ENCODE peak calls at places on chromosomes 11 and 22, in seven cellular contexts. G, J, I, Q, D, C and E are unnamed samples.

GRCh38 chr11:67563354-67564114 is 20.1 kb upstream of the GSTP1 start:
- DNase-seq in G (peak; percentile 63), J (peak; percentile 71), I (no peak), Q (peak; percentile 71), D (peak; percentile 87), C (no peak), E (peak; percentile 70)

GRCh38 chr11:109695696-109696095 is 273.7 kb downstream of the C11orf87 start:
- DNase-seq in G (no peak), J (no peak), I (no peak), Q (no peak), D (no peak), C (no peak), E (no peak)

GRCh38 chr11:23696712-23697111 is 800.1 kb upstream of the LUZP2 start:
- DNase-seq in G (no peak), J (no peak), I (no peak), Q (no peak), D (no peak), C (no peak), E (no peak)

GRCh38 chr11:10327254-10327653 is 22.4 kb downstream of the ADM start:
- DNase-seq in G (peak; percentile 47), J (no peak), I (no peak), Q (no peak), D (no peak), C (no peak), E (no peak)

GRCh38 chr22:42353883-42354727 is 78.1 kb downstream of the NFAM1 start:
- DNase-seq in G (no peak), J (no peak), I (no peak), Q (no peak), D (no peak), C (no peak), E (no peak)

GRCh38 chr11:64334764-64335741 is 5.0 kb upstream of the CCDC88B start:
- DNase-seq in G (peak; percentile 70), J (no peak), I (peak; percentile 81), Q (peak; percentile 78), D (peak; percentile 74), C (no peak), E (no peak)

GRCh38 chr22:38469306-38469781 is 1.4 kb downstream of the KDELR3 start:
- DNase-seq in G (no peak), J (no peak), I (no peak), Q (no peak), D (no peak), C (no peak), E (no peak)

GRCh38 chr11:85299247-85299646 is 327.9 kb downstream of the DLG2 start:
- DNase-seq in G (peak; percentile 15), J (no peak), I (no peak), Q (no peak), D (no peak), C (no peak), E (no peak)

GRCh38 chr11:132490976-132491375 is 1041.3 kb downstream of the OPCML start:
- DNase-seq in G (peak; percentile 21), J (no peak), I (no peak), Q (no peak), D (no peak), C (no peak), E (no peak)

GRCh38 chr22:50530857-50531545 is 1.2 kb upstream of the TYMP start:
- DNase-seq in G (peak; percentile 79), J (peak; percentile 85), I (peak; percentile 92), Q (peak; percentile 93), D (peak; percentile 92), C (peak; percentile 64), E (peak; percentile 84)

GRCh38 chr11:61173456-61173855 is 12.2 kb upstream of the VPS37C start:
- DNase-seq in G (peak; percentile 33), J (no peak), I (no peak), Q (no peak), D (no peak), C (no peak), E (no peak)

GRCh38 chr11:32893947-32894827 is 1.6 kb downstream of the QSER1 start:
- DNase-seq in G (peak; percentile 80), J (no peak), I (no peak), Q (peak; percentile 41), D (peak; percentile 61), C (no peak), E (no peak)

GRCh38 chr11:100639140-100639539 is 47.9 kb upstream of the ARHGAP42 start:
- DNase-seq in G (peak; percentile 68), J (no peak), I (no peak), Q (no peak), D (no peak), C (no peak), E (no peak)

GRCh38 chr11:19864141-19865120 is 151.8 kb downstream of the NAV2 start:
- DNase-seq in G (no peak), J (no peak), I (no peak), Q (no peak), D (no peak), C (no peak), E (no peak)

GRCh38 chr11:20097319-20098221 is 62.7 kb downstream of the DBX1 start:
- DNase-seq in G (peak; percentile 85), J (no peak), I (no peak), Q (no peak), D (no peak), C (no peak), E (no peak)

GRCh38 chr22:21014202-21015050 is 539 bp upstream of the P2RX6 start:
- DNase-seq in G (peak; percentile 95), J (peak; percentile 90), I (peak; percentile 84), Q (peak; percentile 89), D (peak; percentile 90), C (peak; percentile 47), E (peak; percentile 92)

GRCh38 chr22:27783436-27784098 is 18.0 kb downstream of the MN1 start:
- DNase-seq in G (peak; percentile 32), J (no peak), I (no peak), Q (no peak), D (no peak), C (no peak), E (no peak)

GRCh38 chr22:27785818-27786217 is 15.7 kb downstream of the MN1 start:
- DNase-seq in G (peak; percentile 41), J (no peak), I (no peak), Q (no peak), D (no peak), C (no peak), E (no peak)

GRCh38 chr22:27788889-27789288 is 12.7 kb downstream of the MN1 start:
- DNase-seq in G (peak; percentile 59), J (no peak), I (no peak), Q (no peak), D (no peak), C (no peak), E (no peak)

GRCh38 chr22:27784099-27784446 is 17.5 kb downstream of the MN1 start:
- DNase-seq in G (peak; percentile 62), J (no peak), I (no peak), Q (no peak), D (no peak), C (no peak), E (no peak)

DNA sequence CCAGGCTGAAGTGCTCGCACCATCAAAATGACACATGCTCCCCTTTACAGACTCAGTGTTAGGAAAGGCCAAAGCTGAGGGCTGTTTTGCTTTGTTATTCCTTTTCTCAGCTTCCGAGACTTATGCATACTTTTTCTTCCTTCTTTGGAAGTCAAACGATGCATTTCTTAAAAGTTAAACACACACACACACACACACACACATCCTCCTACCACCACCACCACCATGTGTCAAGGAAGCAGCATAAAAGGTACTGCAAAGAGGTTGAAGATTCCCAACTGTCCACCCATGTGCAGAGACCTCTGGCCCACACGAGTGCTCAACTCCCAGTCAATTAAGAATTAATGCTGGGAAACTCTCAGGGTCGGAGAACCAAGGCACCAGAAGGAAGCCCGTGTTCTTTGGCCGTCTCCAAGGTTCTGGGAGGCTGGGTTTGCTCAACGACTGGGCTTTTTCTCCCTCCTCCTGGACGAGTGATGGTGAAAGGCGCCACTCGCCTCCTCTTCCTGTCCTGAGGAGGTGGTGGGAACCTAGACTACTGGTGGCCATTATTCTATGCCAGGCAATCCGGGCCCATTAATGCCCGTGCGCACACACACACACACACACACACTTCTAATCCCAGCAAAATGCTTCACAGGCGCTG is 15.2 kb downstream of the MN1 start:
- DNase-seq in G (peak; percentile 30), J (no peak), I (no peak), Q (no peak), D (no peak), C (no peak), E (no peak)
- H3K4me3 ChIP-seq in G (no peak overlapping the region), J (no peak overlapping the region), I (no peak overlapping the region), Q (no peak overlapping the region), D (no peak overlapping the region), C (no peak overlapping the region), E (no peak overlapping the region)

DNA sequence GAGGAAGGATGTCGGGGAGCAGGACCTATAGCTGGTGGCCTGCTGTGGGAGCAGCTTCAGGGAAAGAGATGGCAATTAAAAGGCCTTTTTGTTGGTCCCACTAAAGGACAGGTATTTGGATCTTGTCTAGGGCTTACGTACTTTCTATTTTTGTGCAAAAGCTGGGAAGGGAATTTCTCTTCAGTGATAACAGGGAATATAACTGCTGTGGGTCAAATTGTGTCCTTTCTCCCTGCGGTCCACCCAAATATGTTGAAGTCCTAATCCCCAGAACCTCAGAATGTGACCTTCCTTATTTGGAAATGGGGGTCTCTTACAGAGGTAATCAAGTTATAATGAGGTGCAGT is 14.0 kb downstream of the HSPA8 start:
- DNase-seq in G (no peak), J (no peak), I (no peak), Q (no peak), D (no peak), C (no peak), E (no peak)
- H3K4me1 ChIP-seq in G (peaks cover 7% of the 10 kb centered on the region), J (no peaks in the 10 kb centered on the region), I (no peaks in the 10 kb centered on the region), Q (no peaks in the 10 kb centered on the region), D (no peaks in the 10 kb centered on the region), C (no peaks in the 10 kb centered on the region), E (no peaks in the 10 kb centered on the region)

GRCh38 chr22:19047993-19048392 is 74.2 kb downstream of the DGCR2 start:
- DNase-seq in G (no peak), J (no peak), I (no peak), Q (no peak), D (no peak), C (no peak), E (no peak)

GRCh38 chr22:19046719-19047609 is 75.2 kb downstream of the DGCR2 start:
- DNase-seq in G (no peak), J (no peak), I (no peak), Q (no peak), D (no peak), C (no peak), E (no peak)

GRCh38 chr22:19046287-19046686 is 75.9 kb downstream of the DGCR2 start:
- DNase-seq in G (no peak), J (no peak), I (no peak), Q (no peak), D (no peak), C (no peak), E (no peak)

GRCh38 chr22:19050117-19050516 is 72.1 kb downstream of the DGCR2 start:
- DNase-seq in G (no peak), J (no peak), I (no peak), Q (no peak), D (no peak), C (no peak), E (no peak)

GRCh38 chr22:19048531-19048930 is 73.7 kb downstream of the DGCR2 start:
- DNase-seq in G (no peak), J (no peak), I (no peak), Q (no peak), D (no peak), C (no peak), E (no peak)
- H3K36me3 ChIP-seq in G (peaks cover 75% of the 10 kb centered on the region), J (no peaks in the 10 kb centered on the region), I (peaks cover 57% of the 10 kb centered on the region), Q (no peaks in the 10 kb centered on the region), D (peaks cover 70% of the 10 kb centered on the region), C (peaks cover 62% of the 10 kb centered on the region), E (peaks cover 98% of the 10 kb centered on the region)

DNA sequence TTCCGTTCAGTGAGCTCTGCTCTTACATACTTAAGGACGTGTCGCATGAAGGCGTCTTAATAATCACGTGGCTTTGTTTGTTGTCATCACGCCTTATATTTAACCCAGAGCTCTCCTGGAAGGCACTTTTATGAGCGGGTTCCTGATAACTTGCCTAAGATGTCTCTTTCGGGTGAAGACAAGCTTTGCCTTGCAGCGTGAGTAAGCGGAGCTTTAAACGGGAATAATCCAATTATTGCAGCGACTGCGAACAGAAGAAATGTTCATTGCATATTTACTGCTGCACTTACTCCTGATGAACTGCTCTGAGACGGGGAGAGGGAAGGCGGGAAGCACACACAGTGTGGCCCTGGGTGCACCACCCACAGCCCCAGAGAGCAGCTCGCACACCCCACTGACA is 1128.1 kb downstream of the BRD1 start:
- DNase-seq in G (no peak), J (no peak), I (no peak), Q (no peak), D (no peak), C (no peak), E (no peak)
- H3K4me3 ChIP-seq in G (no peak overlapping the region), J (no peak overlapping the region), I (no peak overlapping the region), Q (no peak overlapping the region), D (no peak overlapping the region), C (no peak overlapping the region), E (no peak overlapping the region)